ENCODE peak calls at places on chromosomes 16 and 17, in six cellular contexts. Q is H1, J is heart left ventricle, L is uterus, F is A549, N is adrenal gland. P is an unnamed sample.

GRCh38 chr17:74176546-74177001 is 26.9 kb upstream of the RPL38 start:
- DNase-seq in Q (peak), J (peak), L (peak), F (peak), N (peak), P (peak)

GRCh38 chr17:49783051-49783715 is 5.3 kb upstream of the KAT7 start:
- DNase-seq in Q (no peak), J (peak), L (peak), F (no peak), N (no peak), P (no peak)

GRCh38 chr17:72079700-72080099 is 41.1 kb upstream of the SOX9 start:
- DNase-seq in Q (no peak), J (no peak), L (no peak), F (no peak), N (no peak), P (no peak)

GRCh38 chr16:3259829-3260228 is 3.4 kb upstream of the MEFV start:
- DNase-seq in Q (no peak), J (no peak), L (no peak), F (no peak), N (no peak), P (no peak)

GRCh38 chr16:4141604-4142003 is 25.4 kb upstream of the ADCY9 start:
- DNase-seq in Q (no peak), J (no peak), L (no peak), F (no peak), N (no peak), P (no peak)

GRCh38 chr17:82645516-82645915 is 2.7 kb downstream of the WDR45B start:
- DNase-seq in Q (no peak), J (no peak), L (no peak), F (no peak), N (no peak), P (no peak)

GRCh38 chr16:67641779-67642708 is 2.9 kb upstream of the CARMIL2 start:
- DNase-seq in Q (no peak), J (peak), L (no peak), F (no peak), N (peak), P (peak)

GRCh38 chr17:77690271-77691161 is 268.0 kb upstream of the TNRC6C start:
- DNase-seq in Q (no peak), J (peak), L (no peak), F (no peak), N (no peak), P (no peak)

GRCh38 chr17:6752068-6752909 is 3.6 kb upstream of the XAF1 start:
- DNase-seq in Q (no peak), J (peak), L (peak), F (no peak), N (peak), P (peak)

GRCh38 chr17:78305801-78306200 is 54.1 kb downstream of the SOCS3 start:
- DNase-seq in Q (no peak), J (no peak), L (no peak), F (no peak), N (no peak), P (no peak)

GRCh38 chr17:18888766-18889290 is 30.9 kb downstream of the PRPSAP2 start:
- DNase-seq in Q (no peak), J (no peak), L (no peak), F (no peak), N (no peak), P (no peak)

GRCh38 chr17:59623151-59623550 is 3.5 kb downstream of the CLTC start:
- DNase-seq in Q (no peak), J (no peak), L (no peak), F (no peak), N (no peak), P (no peak)

GRCh38 chr17:39132192-39132600 is 19.2 kb downstream of the PLXDC1 start:
- DNase-seq in Q (no peak), J (peak), L (peak), F (no peak), N (peak), P (no peak)

GRCh38 chr16:86884256-86884655 is 305.9 kb downstream of the FOXL1 start:
- DNase-seq in Q (no peak), J (no peak), L (no peak), F (no peak), N (no peak), P (no peak)

GRCh38 chr16:83530293-83530692 is 277.5 kb upstream of the HSBP1 start:
- DNase-seq in Q (no peak), J (no peak), L (no peak), F (no peak), N (no peak), P (no peak)

GRCh38 chr17:82272495-82273326 is 789 bp downstream of the CSNK1D start:
- DNase-seq in Q (no peak), J (peak), L (peak), F (peak), N (peak), P (no peak)

GRCh38 chr16:68800257-68800875 is 43.0 kb upstream of the TANGO6 start:
- DNase-seq in Q (peak), J (no peak), L (peak), F (peak), N (peak), P (peak)

GRCh38 chr16:86510465-86511261 is at the start of gene FOXF1:
- DNase-seq in Q (peak), J (no peak), L (no peak), F (no peak), N (no peak), P (no peak)

GRCh38 chr17:10051112-10051511 is 146.0 kb upstream of the RCVRN start:
- DNase-seq in Q (no peak), J (no peak), L (no peak), F (no peak), N (no peak), P (no peak)
- TF ChIP-seq POLR2A in Q (no peak), J (no peak), L (no peak), F (no peak), N (no peak), P (no peak)

DNA sequence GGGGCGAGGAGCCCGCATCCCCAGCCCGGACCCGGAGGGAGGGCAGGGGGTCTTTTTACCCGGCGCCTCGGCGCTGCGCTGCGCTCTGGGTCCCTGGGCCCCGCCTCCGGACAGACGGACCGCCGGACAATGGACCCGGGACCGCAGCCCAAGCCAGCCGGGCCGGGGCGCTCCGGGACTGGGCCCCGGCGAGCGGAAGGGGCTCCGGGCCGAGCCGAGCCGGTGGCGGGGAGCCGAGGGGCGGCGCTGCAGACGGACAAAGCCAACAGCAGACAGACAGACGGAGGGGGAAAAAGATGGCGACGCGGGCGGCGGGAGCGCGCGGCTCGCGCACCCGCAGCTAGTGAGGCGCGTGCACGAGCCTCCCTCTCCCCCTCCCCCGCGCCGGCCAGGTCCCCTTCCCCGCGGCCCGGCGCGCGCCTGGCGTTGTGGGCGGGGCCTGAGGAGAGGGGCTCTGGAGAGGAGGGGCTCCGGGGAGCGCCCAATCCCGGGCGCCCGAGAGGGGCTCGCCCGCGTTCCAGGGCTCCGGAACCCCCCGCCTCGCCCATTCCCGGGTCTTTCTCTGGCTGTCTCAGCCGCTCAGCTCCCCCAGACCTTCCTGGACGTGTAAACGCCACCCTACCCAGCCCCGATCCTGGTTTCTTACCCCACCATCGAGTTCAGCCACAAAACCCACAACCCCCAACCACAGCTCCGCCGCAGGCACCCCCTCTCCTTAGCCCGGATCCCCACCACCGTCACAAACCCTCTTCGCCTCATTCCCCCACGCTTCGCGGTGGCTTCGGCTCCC is at the start of gene ZNF821:
- DNase-seq in Q (peak), J (peak), L (peak), F (peak), N (peak), P (peak)
- TF ChIP-seq POLR2A in Q (peak), J (peak), L (no peak), F (peak), N (no peak), P (no peak)

GRCh38 chr17:43020789-43021738 is 1.1 kb downstream of the VAT1 start:
- DNase-seq in Q (peak), J (peak), L (peak), F (peak), N (peak), P (peak)
- TF ChIP-seq POLR2A in Q (peak), J (peak), L (no peak), F (peak), N (peak), P (no peak)

GRCh38 chr17:68457168-68457538 is at the start of gene WIPI1:
- DNase-seq in Q (peak), J (no peak), L (no peak), F (no peak), N (peak), P (no peak)
- TF ChIP-seq POLR2A in Q (no peak), J (peak), L (peak), F (peak), N (peak), P (peak)

GRCh38 chr16:75112281-75113045 is 4.1 kb downstream of the LDHD start:
- DNase-seq in Q (no peak), J (no peak), L (no peak), F (no peak), N (peak), P (no peak)

GRCh38 chr16:75109732-75110243 is 6.8 kb downstream of the LDHD start:
- DNase-seq in Q (no peak), J (peak), L (peak), F (no peak), N (peak), P (no peak)

GRCh38 chr16:75108792-75109731 is 7.5 kb downstream of the LDHD start:
- DNase-seq in Q (no peak), J (peak), L (peak), F (peak), N (peak), P (peak)

GRCh38 chr16:75111514-75112280 is 4.9 kb downstream of the LDHD start:
- DNase-seq in Q (no peak), J (peak), L (peak), F (no peak), N (no peak), P (no peak)

GRCh38 chr16:75110637-75111513 is 5.7 kb downstream of the LDHD start:
- DNase-seq in Q (peak), J (peak), L (peak), F (peak), N (peak), P (peak)
- TF ChIP-seq POLR2A in Q (no peak), J (no peak), L (no peak), F (no peak), N (no peak), P (no peak)

DNA sequence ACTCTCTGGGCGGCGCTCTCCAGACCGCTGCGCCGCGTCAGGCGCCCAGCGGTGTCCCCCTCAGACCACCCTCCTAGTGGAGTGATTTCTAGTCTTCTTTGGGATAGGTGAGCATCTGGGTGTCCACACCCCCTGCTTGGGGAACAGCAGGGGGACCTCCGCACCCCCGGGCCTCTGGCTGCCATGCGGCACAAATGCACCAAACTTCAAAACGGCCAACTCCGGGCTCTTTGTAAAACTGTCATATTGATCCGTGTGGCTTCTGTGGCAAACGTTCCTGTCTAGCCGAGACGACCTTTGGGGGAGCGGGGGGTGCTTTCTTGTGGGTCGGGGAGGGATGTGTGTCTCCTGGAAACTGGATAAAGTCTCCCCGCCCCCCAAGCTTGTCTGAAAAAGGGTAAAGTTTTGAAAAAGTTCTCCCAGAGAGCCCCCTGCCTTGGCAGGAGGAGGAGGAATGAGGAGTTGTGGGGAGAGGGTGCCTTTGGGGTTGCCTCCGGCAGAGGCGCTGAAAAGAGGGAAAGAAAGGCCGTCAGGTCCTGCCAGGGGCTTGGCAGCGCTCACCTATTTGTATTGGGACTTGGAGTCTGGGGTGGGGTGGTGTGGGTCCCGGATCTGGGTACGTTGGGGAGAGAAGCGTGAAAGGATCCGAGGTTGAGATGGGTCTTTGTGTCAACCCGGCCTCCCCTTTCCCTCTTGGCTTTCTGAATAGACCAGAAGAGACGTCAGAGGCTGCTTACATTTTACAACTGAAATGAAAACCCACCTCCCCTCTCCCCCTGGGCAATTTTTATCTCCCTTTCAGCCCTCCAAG is 2.2 kb upstream of the CHD3 start:
- DNase-seq in Q (peak), J (peak), L (peak), F (peak), N (peak), P (peak)
- TF ChIP-seq POLR2A in Q (no peak), J (no peak), L (no peak), F (peak), N (no peak), P (no peak)

GRCh38 chr17:81057079-81057730 is 22.3 kb downstream of the BAIAP2 start:
- DNase-seq in Q (no peak), J (peak), L (peak), F (peak), N (no peak), P (peak)
- TF ChIP-seq POLR2A in Q (no peak), J (no peak), L (no peak), F (no peak), N (no peak), P (no peak)

P was measured in H54.